ENCODE peak calls at places on chromosome 10, in five cellular contexts. M is stomach, N is B cell, R is astrocyte of the spinal cord, P is RPMI7951. I is an unnamed sample.
A peak's percentile ranks its signal among the peaks of the same experiment; 100 is the strongest.

GRCh38 chr10:129288940-129289468 is 178.0 kb upstream of the MGMT start:
- DNase-seq in M (no peak), N (no peak), R (no peak), P (no peak), I (no peak)

GRCh38 chr10:17183110-17183509 is 18.4 kb downstream of the TRDMT1 start:
- DNase-seq in M (no peak), N (no peak), R (no peak), P (no peak), I (no peak)

GRCh38 chr10:86411281-86411841 is 44.8 kb upstream of the GRID1 start:
- DNase-seq in M (no peak), N (no peak), R (peak; percentile 73), P (no peak), I (peak; percentile 23)

GRCh38 chr10:19791032-19791431 is 25.2 kb upstream of the PLXDC2 start:
- DNase-seq in M (no peak), N (no peak), R (no peak), P (peak; percentile 16), I (no peak)

GRCh38 chr10:98170249-98171117 is 36.0 kb downstream of the R3HCC1L start:
- DNase-seq in M (peak; percentile 44), N (peak; percentile 46), R (peak; percentile 42), P (peak; percentile 35), I (peak; percentile 14)

GRCh38 chr10:79266543-79267312 is 80.5 kb upstream of the PPIF start:
- DNase-seq in M (peak; percentile 47), N (peak; percentile 44), R (peak; percentile 95), P (peak; percentile 94), I (no peak)

GRCh38 chr10:12854988-12855387 is 146.5 kb downstream of the CCDC3 start:
- DNase-seq in M (no peak), N (no peak), R (no peak), P (no peak), I (no peak)

GRCh38 chr10:110456046-110456445 is 41.7 kb upstream of the DUSP5 start:
- DNase-seq in M (peak; percentile 36), N (no peak), R (no peak), P (no peak), I (no peak)

GRCh38 chr10:63072951-63073350 is 60.2 kb upstream of the NRBF2 start:
- DNase-seq in M (no peak), N (no peak), R (no peak), P (no peak), I (no peak)

GRCh38 chr10:87799860-87800259 is 18.2 kb downstream of the ATAD1 start:
- DNase-seq in M (no peak), N (no peak), R (no peak), P (no peak), I (no peak)

GRCh38 chr10:69635428-69636272 is 5.6 kb downstream of the FAM241B start:
- DNase-seq in M (peak; percentile 10), N (no peak), R (no peak), P (no peak), I (no peak)

GRCh38 chr10:14820010-14820774 is 17.6 kb downstream of the CDNF start:
- DNase-seq in M (no peak), N (no peak), R (peak; percentile 75), P (peak; percentile 92), I (no peak)

GRCh38 chr10:126921974-126922525 is 16.8 kb downstream of the DOCK1 start:
- DNase-seq in M (no peak), N (no peak), R (peak; percentile 63), P (peak; percentile 34), I (no peak)

GRCh38 chr10:99694171-99694570 is 34.9 kb downstream of the ENTPD7 start:
- DNase-seq in M (no peak), N (no peak), R (peak; percentile 75), P (no peak), I (no peak)

GRCh38 chr10:60480865-60481563 is 91.3 kb upstream of the ANK3 start:
- DNase-seq in M (peak; percentile 39), N (no peak), R (peak; percentile 85), P (peak; percentile 85), I (no peak)